ENCODE peak calls at places on chromosomes 7 and 10, in nine cellular contexts. W is activated effector memory CD4-positive, alpha-beta T cell treated with Interleukin-2 at 50 U/mL for 16 hours; I is DMS153; N is MV-4-11; Z is Right ventricle myocardium superior; E is OCI-LY7; H is pancreas; P is effector CD4-positive, alpha-beta T cell; J is CD4-positive, alpha-beta T cell. R is an unnamed sample.

GRCh38 chr7:117781707-117782106 is 91.5 kb downstream of the CTTNBP2 start:
- DNase-seq in W (no peak), I (no peak), N (no peak), Z (no peak), E (no peak), H (no peak), P (no peak), J (no peak), R (no peak)

GRCh38 chr7:134778941-134779740 is at the start of gene CALD1:
- DNase-seq in W (no peak), I (no peak), N (no peak), Z (peak), E (no peak), H (no peak), P (no peak), J (no peak), R (no peak)

GRCh38 chr7:20190588-20190987 is 26.6 kb downstream of the MACC1 start:
- DNase-seq in W (no peak), I (no peak), N (no peak), Z (no peak), E (no peak), H (no peak), P (no peak), J (no peak), R (no peak)

GRCh38 chr10:116472874-116473273 is 45.2 kb downstream of the PNLIPRP3 start:
- DNase-seq in W (no peak), I (no peak), N (peak), Z (no peak), E (no peak), H (no peak), P (no peak), J (no peak), R (no peak)

GRCh38 chr10:48594799-48595198 is 10.1 kb downstream of the ARHGAP22 start:
- DNase-seq in W (no peak), I (peak), N (no peak), Z (no peak), E (no peak), H (no peak), P (no peak), J (no peak), R (no peak)

GRCh38 chr7:92669616-92670153 is 79.5 kb upstream of the FAM133B start:
- DNase-seq in W (no peak), I (no peak), N (no peak), Z (no peak), E (no peak), H (no peak), P (no peak), J (no peak), R (no peak)

GRCh38 chr7:4162845-4163564 is 519.1 kb upstream of the FOXK1 start:
- DNase-seq in W (no peak), I (no peak), N (no peak), Z (peak), E (no peak), H (peak), P (no peak), J (no peak), R (no peak)

GRCh38 chr10:100882681-100883321 is 30.0 kb upstream of the SLF2 start:
- DNase-seq in W (no peak), I (no peak), N (no peak), Z (peak), E (no peak), H (no peak), P (no peak), J (no peak), R (no peak)

GRCh38 chr7:156602283-156602682 is 38.3 kb upstream of the RNF32 start:
- DNase-seq in W (no peak), I (no peak), N (no peak), Z (no peak), E (no peak), H (no peak), P (no peak), J (no peak), R (no peak)

GRCh38 chr10:88835095-88835909 is 16.3 kb downstream of the ANKRD22 start:
- DNase-seq in W (peak), I (peak), N (peak), Z (peak), E (peak), H (peak), P (peak), J (peak), R (peak)

GRCh38 chr7:3760696-3761095 is 459.6 kb downstream of the SDK1 start:
- DNase-seq in W (no peak), I (no peak), N (no peak), Z (no peak), E (no peak), H (no peak), P (no peak), J (no peak), R (no peak)

GRCh38 chr7:135291809-135292253 is 58.2 kb downstream of the STRA8 start:
- DNase-seq in W (no peak), I (peak), N (no peak), Z (no peak), E (no peak), H (no peak), P (no peak), J (no peak), R (no peak)

GRCh38 chr7:135327458-135327857 is 93.8 kb downstream of the STRA8 start:
- DNase-seq in W (no peak), I (no peak), N (no peak), Z (no peak), E (no peak), H (no peak), P (no peak), J (no peak), R (no peak)

GRCh38 chr7:28533267-28533666 is 120.9 kb downstream of the CREB5 start:
- DNase-seq in W (no peak), I (no peak), N (no peak), Z (no peak), E (no peak), H (no peak), P (no peak), J (no peak), R (no peak)